ENCODE peak calls at places on chromosomes 12 and 14, in eight cellular contexts. M is left ventricle myocardium inferior; A is lower lobe of right lung; R is SJCRH30; F is cardiac muscle cell; S is CD4-positive, alpha-beta memory T cell; I is CD4-positive, CD25-positive, alpha-beta regulatory T cell; H is left lung. B is an unnamed sample.

GRCh38 chr14:99415496-99416281 is 65.0 kb downstream of the SETD3 start:
- DNase-seq in M (no peak), A (no peak), R (peak; percentile 55), F (peak; percentile 85), S (peak; percentile 77), I (peak; percentile 57), H (no peak), B (no peak)

GRCh38 chr12:114655934-114656697 is 27.9 kb downstream of the TBX3 start:
- DNase-seq in M (no peak), A (no peak), R (no peak), F (peak; percentile 90), S (no peak), I (no peak), H (no peak), B (no peak)

GRCh38 chr12:26768611-26769603 is 64.1 kb downstream of the ITPR2 start:
- DNase-seq in M (no peak), A (no peak), R (no peak), F (no peak), S (no peak), I (no peak), H (no peak), B (no peak)

GRCh38 chr12:68962855-68963455 is 30.0 kb upstream of the CPM start:
- DNase-seq in M (no peak), A (no peak), R (no peak), F (no peak), S (no peak), I (no peak), H (no peak), B (no peak)

GRCh38 chr14:77123381-77124344 is 17.9 kb downstream of the ZDHHC22 start:
- DNase-seq in M (peak; percentile 55), A (peak; percentile 87), R (no peak), F (no peak), S (no peak), I (no peak), H (peak; percentile 83), B (peak; percentile 85)

GRCh38 chr14:21092147-21093011 is 6.1 kb downstream of the ZNF219 start:
- DNase-seq in M (peak; percentile 84), A (peak; percentile 92), R (peak; percentile 54), F (peak; percentile 82), S (peak; percentile 90), I (peak; percentile 80), H (peak; percentile 87), B (peak; percentile 93)

GRCh38 chr14:85963486-85963885 is 433.5 kb downstream of the FLRT2 start:
- DNase-seq in M (no peak), A (no peak), R (no peak), F (no peak), S (no peak), I (no peak), H (no peak), B (no peak)

GRCh38 chr12:26135010-26135420 is 10.2 kb upstream of the BHLHE41 start:
- DNase-seq in M (no peak), A (peak; percentile 94), R (no peak), F (peak; percentile 56), S (no peak), I (no peak), H (peak; percentile 89), B (peak; percentile 93)

GRCh38 chr12:15540025-15540424 is 217.7 kb downstream of the PTPRO start:
- DNase-seq in M (no peak), A (no peak), R (no peak), F (no peak), S (no peak), I (no peak), H (no peak), B (no peak)

GRCh38 chr12:56143225-56143624 is 9.2 kb upstream of the MYL6B start:
- DNase-seq in M (no peak), A (no peak), R (no peak), F (no peak), S (no peak), I (no peak), H (no peak), B (no peak)

GRCh38 chr12:78038541-78038940 is 207.8 kb downstream of the NAV3 start:
- DNase-seq in M (no peak), A (no peak), R (no peak), F (no peak), S (no peak), I (no peak), H (no peak), B (no peak)

GRCh38 chr14:24597403-24597802 is 12.1 kb downstream of the GZMH start:
- DNase-seq in M (no peak), A (no peak), R (no peak), F (no peak), S (no peak), I (no peak), H (no peak), B (no peak)

GRCh38 chr12:71415336-71416231 is 24.0 kb upstream of the LGR5 start:
- DNase-seq in M (no peak), A (no peak), R (no peak), F (peak; percentile 67), S (peak; percentile 47), I (no peak), H (no peak), B (no peak)

GRCh38 chr12:52617403-52617785 is 965 bp downstream of the KRT73 start:
- DNase-seq in M (no peak), A (no peak), R (no peak), F (no peak), S (no peak), I (no peak), H (no peak), B (no peak)

GRCh38 chr12:96989916-96990315 is 82.9 kb downstream of the NEDD1 start:
- DNase-seq in M (no peak), A (no peak), R (peak; percentile 9), F (peak; percentile 6), S (no peak), I (no peak), H (no peak), B (no peak)

GRCh38 chr14:103220134-103220981 is 97.1 kb downstream of the TNFAIP2 start:
- DNase-seq in M (no peak), A (no peak), R (no peak), F (no peak), S (no peak), I (no peak), H (no peak), B (peak; percentile 57)

GRCh38 chr14:20820063-20820904 is 17.6 kb upstream of the RNASE1 start:
- DNase-seq in M (no peak), A (no peak), R (no peak), F (no peak), S (no peak), I (no peak), H (no peak), B (no peak)

DNA sequence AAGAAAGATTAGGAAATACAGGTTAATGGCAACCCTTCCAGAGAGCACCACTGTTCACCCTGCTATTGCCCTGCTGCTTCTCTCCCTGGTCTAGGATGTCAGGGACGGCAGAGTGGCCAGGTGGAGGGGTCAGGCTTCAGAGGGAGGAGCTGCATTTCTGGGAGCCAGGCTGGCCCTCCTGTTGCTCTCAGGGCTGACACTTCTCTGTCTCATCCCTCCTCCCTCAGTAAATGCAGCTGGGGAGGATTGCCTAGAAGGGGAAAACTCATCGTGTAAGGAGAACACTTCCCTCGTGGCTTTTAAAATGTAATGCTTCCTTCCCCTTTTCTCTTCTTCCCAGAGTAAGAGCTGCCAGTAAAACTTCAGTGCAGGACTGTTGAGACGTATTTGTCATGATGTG is 20.8 kb downstream of the SUSD6 start:
- DNase-seq in M (no peak), A (no peak), R (no peak), F (no peak), S (no peak), I (no peak), H (no peak), B (no peak)
- H3K4me1 ChIP-seq in M (peaks cover 99% of the 10 kb centered on the region), A (peaks cover 94% of the 10 kb centered on the region), R (peaks cover 17% of the 10 kb centered on the region), F (peaks cover 70% of the 10 kb centered on the region), S (peaks cover 98% of the 10 kb centered on the region), I (peaks cover 89% of the 10 kb centered on the region), H (peaks cover 51% of the 10 kb centered on the region), B (peaks cover 86% of the 10 kb centered on the region)

DNA sequence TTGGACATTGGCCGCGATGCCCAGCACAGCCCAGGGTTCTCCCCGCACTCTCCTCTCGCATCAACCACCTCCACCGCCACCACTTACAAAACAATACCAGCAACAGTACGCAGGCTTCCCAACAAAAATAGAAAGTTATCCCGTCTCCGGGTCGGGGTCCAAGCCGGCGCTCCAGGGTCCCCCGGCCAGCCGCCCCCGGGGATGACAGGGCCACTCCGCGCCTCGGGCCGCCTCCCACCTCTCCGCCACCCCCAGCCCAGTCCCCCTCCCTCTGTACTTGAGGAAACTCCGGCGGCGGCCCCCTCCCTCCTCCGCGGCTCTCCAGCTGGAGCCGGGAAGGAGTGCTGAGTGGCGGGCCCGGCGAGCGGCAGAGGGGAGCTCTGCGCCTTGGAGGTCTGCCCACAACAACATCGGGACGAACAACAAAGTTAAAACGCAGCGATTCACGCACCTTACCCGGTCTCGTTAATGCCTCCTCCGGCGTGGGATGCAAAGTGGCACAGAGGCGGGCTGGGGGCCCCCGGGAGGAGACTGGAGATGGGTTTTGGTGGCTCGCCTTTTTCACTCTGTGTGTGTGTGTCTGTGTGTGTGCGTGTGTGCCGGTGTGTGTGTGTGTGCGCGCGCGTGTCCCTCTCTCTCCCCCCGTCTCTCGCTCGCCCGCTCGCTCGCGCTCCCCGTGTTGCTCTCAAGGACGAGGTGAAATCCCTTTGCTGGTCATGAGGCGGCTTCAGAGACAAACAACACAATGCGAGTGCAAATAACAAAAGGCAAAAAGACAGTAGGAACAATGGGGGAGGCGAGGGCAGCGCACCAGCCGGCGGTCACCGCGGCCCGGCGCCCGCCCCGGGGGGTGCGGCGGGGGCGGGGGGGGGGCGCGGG is 386.8 kb downstream of the BCAT1 start:
- DNase-seq in M (peak; percentile 71), A (peak; percentile 82), R (peak; percentile 60), F (peak; percentile 73), S (no peak), I (no peak), H (peak; percentile 75), B (peak; percentile 88)
- H3K27ac ChIP-seq in M (peak overlapping the region; percentile 85), A (peak overlapping the region; percentile 85), R (peak overlapping the region; percentile 21), F (peak overlapping the region; percentile 78), S (no peak overlapping the region), I (no peak overlapping the region), H (peak overlapping the region; percentile 92), B (peak overlapping the region; percentile 89)

GRCh38 chr14:50796391-50796790 is 34.6 kb downstream of the NIN start:
- DNase-seq in M (no peak), A (no peak), R (no peak), F (no peak), S (no peak), I (no peak), H (no peak), B (no peak)
- H3K4me1 ChIP-seq in M (peaks cover 22% of the 10 kb centered on the region), A (no peaks in the 10 kb centered on the region), R (peaks cover 4% of the 10 kb centered on the region), F (peaks cover 21% of the 10 kb centered on the region), S (peaks cover 40% of the 10 kb centered on the region), I (peaks cover 10% of the 10 kb centered on the region), H (no peaks in the 10 kb centered on the region), B (no peaks in the 10 kb centered on the region)

GRCh38 chr12:124501080-124501642 is 66.3 kb downstream of the NCOR2 start:
- DNase-seq in M (no peak), A (no peak), R (peak; percentile 64), F (no peak), S (no peak), I (no peak), H (no peak), B (no peak)

GRCh38 chr12:124500232-124501079 is 67.0 kb downstream of the NCOR2 start:
- DNase-seq in M (no peak), A (peak; percentile 65), R (peak; percentile 64), F (peak; percentile 69), S (no peak), I (no peak), H (no peak), B (no peak)

GRCh38 chr12:124501827-124502226 is 65.6 kb downstream of the NCOR2 start:
- DNase-seq in M (no peak), A (no peak), R (no peak), F (no peak), S (no peak), I (no peak), H (no peak), B (no peak)

GRCh38 chr12:124503305-124503704 is 64.1 kb downstream of the NCOR2 start:
- DNase-seq in M (no peak), A (no peak), R (no peak), F (no peak), S (no peak), I (no peak), H (no peak), B (no peak)

GRCh38 chr12:124502379-124502778 is 65.0 kb downstream of the NCOR2 start:
- DNase-seq in M (no peak), A (no peak), R (no peak), F (no peak), S (no peak), I (no peak), H (no peak), B (no peak)
- H3K27ac ChIP-seq in M (peak overlapping the region; percentile 83), A (no peak overlapping the region), R (no peak overlapping the region), F (no peak overlapping the region), S (no peak overlapping the region), I (no peak overlapping the region), H (no peak overlapping the region), B (no peak overlapping the region)

B was measured in upper lobe of right lung.